ENCODE peak calls at places on chromosome 4, in four cellular contexts. R is suprapubic skin, Y is heart left ventricle, B is breast epithelium. A is an unnamed sample. For H3K27me3 and H3K36me3, the result is how much of the 10 kb centered on the place peaks cover.

GRCh38 chr4:108396900-108397299 is 223.5 kb upstream of the RPL34 start:
- DNase-seq in R (no peak), Y (no peak), B (no peak), A (no peak)

GRCh38 chr4:88204882-88205281 is 46.4 kb upstream of the ABCG2 start:
- DNase-seq in B (no peak), Y (no peak), R (no peak), A (no peak)

GRCh38 chr4:137531951-137532868 is at the start of gene PCDH18:
- DNase-seq in Y (peak), R (peak), B (peak), A (peak)

GRCh38 chr4:188437535-188437934 is 298.3 kb downstream of the TRIML1 start:
- DNase-seq in R (no peak), B (no peak), Y (no peak), A (no peak)

GRCh38 chr4:172489896-172490295 is 676.7 kb downstream of the GALNTL6 start:
- DNase-seq in R (no peak), Y (no peak), B (no peak), A (no peak)

GRCh38 chr4:148730241-148730640 is 288.0 kb upstream of the NR3C2 start:
- DNase-seq in Y (no peak), B (no peak), R (no peak), A (no peak)

GRCh38 chr4:64870558-64870957 is 461.3 kb upstream of the TECRL start:
- DNase-seq in R (no peak), Y (no peak), B (no peak), A (no peak)

GRCh38 chr4:165715989-165716388 is 157.0 kb upstream of the TLL1 start:
- DNase-seq in R (no peak), B (no peak), Y (no peak), A (no peak)

GRCh38 chr4:161937596-161937995 is 226.2 kb downstream of the FSTL5 start:
- DNase-seq in Y (no peak), R (no peak), B (no peak), A (no peak)

GRCh38 chr4:1515156-1515555 is 108.9 kb upstream of the NKX1-1 start:
- DNase-seq in Y (no peak), B (no peak), R (no peak), A (no peak)

GRCh38 chr4:90186229-90186628 is 59.0 kb downstream of the CCSER1 start:
- DNase-seq in Y (no peak), B (no peak), R (no peak), A (no peak)

GRCh38 chr4:74283614-74284013 is 24.7 kb upstream of the EPGN start:
- DNase-seq in Y (no peak), R (no peak), B (no peak), A (no peak)

GRCh38 chr4:72896515-72896914 is 173.0 kb downstream of the COX18 start:
- DNase-seq in R (no peak), B (no peak), Y (no peak), A (no peak)

GRCh38 chr4:120922390-120923200 is at the start of gene PRDM5:
- DNase-seq in B (peak), Y (peak), R (no peak), A (peak)

GRCh38 chr4:17875402-17876070 is 64.8 kb downstream of the NCAPG start:
- DNase-seq in Y (no peak), R (no peak), B (no peak), A (no peak)

GRCh38 chr4:8244001-8244757 is 25.4 kb upstream of the HTRA3 start:
- DNase-seq in R (no peak), B (no peak), Y (no peak), A (peak)

GRCh38 chr4:81538712-81539432 is 67.2 kb upstream of the RASGEF1B start:
- DNase-seq in Y (no peak), B (no peak), R (no peak), A (no peak)

GRCh38 chr4:80206541-80207171 is 9.4 kb downstream of the PRDM8 start:
- DNase-seq in Y (no peak), B (no peak), R (no peak), A (no peak)

GRCh38 chr4:179755322-179755721 is 2313.1 kb upstream of the AGA start:
- DNase-seq in B (no peak), Y (no peak), R (no peak), A (no peak)

GRCh38 chr4:183402771-183403170 is 41.7 kb upstream of the CDKN2AIP start:
- DNase-seq in Y (no peak), R (no peak), B (no peak), A (no peak)

GRCh38 chr4:184472540-184473264 is 1.6 kb downstream of the IRF2 start:
- DNase-seq in B (peak), Y (peak), R (peak), A (peak)

GRCh38 chr4:94577136-94577535 is 125.4 kb downstream of the PDLIM5 start:
- DNase-seq in Y (peak), R (no peak), B (no peak), A (no peak)

DNA sequence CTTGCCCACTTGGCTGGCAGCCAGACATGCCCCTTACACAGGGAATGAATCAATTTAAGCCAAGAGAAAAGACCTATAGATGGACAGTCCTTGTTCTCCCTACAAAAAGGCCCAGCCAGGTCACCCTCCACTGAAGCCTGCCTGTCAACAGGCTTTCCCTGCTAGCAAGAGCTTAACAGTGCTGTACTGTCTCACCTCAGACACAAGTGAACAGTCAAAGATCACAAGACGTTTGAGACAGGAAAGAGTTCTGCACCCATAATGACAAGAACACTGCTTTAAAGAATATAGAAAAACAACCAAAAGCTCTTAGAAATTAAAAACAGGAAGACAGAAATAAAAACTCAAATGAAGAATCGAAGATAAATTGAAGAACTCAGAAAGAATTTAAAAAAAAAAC is 4.6 kb downstream of the RNF175 start:
- DNase-seq in Y (no peak), R (no peak), B (no peak), A (no peak)
- H3K27me3 ChIP-seq in Y (under half), R (under half), B (under half), A (under half)

DNA sequence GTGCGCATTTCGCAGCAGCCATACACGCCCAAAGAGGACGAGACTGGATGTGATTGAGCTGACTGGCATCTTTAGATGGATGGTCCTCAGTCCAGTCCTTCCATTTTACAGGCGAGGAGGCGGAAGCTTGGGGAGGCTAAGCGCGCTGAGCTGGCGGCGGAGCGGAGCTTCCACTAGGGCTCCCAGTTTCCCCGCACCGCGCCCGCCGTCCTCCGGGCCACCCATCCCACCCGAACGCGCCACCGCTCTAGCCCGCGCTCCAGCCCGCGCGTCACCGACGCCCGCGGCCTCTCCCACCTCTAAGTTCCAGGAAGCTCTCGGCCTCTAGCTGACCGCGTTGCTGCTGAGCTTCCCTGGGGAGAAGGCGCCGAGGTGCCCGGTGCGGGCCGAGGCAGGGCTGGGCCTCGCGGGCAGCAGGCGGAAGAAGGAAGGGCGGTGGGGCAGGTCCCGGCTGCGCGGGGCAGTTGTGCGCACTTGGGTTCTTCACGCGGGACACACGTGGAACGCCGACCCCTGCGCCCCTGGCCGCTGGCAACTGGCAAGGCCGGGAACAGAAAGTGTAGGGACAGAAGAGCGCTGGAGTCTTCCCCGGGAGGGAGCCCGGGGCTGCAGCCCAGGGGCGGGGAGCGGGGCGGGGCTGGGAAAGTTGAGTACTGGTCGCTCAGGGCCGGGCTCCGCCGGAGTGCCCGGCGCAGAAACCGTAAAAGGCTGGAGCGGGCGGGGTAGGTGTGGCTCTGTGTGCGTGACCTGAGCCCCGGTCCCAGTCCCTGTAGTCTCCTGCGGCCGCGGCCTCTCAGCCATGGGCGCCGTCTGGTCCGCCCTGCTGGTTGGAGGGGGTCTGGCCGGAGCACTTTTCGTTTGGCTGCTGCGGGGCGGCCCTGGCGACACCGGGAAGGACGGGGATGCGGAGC is at the start of gene STBD1:
- DNase-seq in Y (peak), B (peak), R (peak), A (peak)
- TF ChIP-seq POLR2A in Y (peak), B (no peak), R (no peak), A (peak)

GRCh38 chr4:84740071-84740470 is 157.1 kb downstream of the CDS1 start:
- DNase-seq in Y (no peak), R (no peak), B (no peak), A (no peak)
- H3K36me3 ChIP-seq in Y (half or more), R (half or more), B (under half), A (under half)

GRCh38 chr4:147639388-147639787 is 22.2 kb downstream of the TMEM184C start:
- DNase-seq in R (no peak), Y (no peak), B (no peak), A (no peak)
- H3K27me3 ChIP-seq in R (under half), Y (under half), B (under half), A (under half)

GRCh38 chr4:154612472-154613414 is at the start of gene FGG:
- DNase-seq in R (no peak), B (no peak), Y (no peak), A (peak)

GRCh38 chr4:154608555-154609252 is 3.8 kb downstream of the FGG start:
- DNase-seq in B (no peak), Y (no peak), R (no peak), A (no peak)

GRCh38 chr4:154609532-154609931 is 2.9 kb downstream of the FGG start:
- DNase-seq in R (no peak), B (no peak), Y (no peak), A (no peak)

GRCh38 chr4:154614306-154614705 is 1.9 kb upstream of the FGG start:
- DNase-seq in R (no peak), Y (no peak), B (no peak), A (no peak)

DNA sequence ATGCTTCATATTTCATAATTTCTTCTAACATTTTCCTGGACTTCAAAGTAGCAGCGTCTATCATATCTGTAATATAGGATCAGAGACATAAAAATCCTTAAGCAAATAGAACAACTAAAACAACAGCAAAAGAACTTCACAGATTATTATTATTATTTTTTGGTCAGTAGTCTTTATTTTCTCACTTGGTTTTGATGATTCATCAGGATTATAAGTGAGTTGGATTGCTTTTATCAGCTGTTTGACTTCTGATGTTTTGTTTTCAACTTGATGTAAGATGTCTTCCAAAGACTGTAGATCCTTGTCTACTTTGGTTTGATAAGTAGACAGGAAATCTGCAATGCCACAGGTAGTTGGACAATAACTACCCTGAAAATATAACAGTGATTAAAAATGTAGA is 623 bp downstream of the FGG start:
- DNase-seq in R (no peak), B (no peak), Y (no peak), A (no peak)
- TF ChIP-seq POLR2A in R (no peak), B (no peak), Y (no peak), A (no peak)

DNA sequence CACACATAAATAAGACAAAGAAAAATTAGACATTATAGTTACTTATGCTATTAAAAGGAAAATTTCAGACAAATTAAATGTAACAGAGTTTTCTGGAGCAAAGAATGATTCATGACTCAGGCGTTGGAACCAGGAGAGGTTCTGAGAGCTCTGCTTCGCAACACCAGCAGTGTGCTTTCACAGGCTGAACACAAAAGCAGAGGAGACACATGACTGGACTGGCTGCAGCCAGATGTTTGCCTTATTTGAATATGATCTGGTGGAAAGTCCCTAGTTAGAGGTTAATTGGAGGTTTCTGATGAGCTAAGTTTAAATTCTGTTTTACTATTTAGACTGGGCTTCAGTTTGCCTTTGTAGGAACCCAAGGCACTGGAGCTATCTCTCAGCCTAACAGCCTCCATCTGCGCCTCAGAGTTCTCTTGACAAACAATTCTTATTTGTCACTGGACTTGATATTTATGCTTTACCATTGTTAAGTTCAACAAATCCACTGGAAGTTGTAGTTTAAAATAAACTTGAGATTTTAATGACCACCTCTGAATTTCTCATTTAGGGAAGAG is 16.2 kb downstream of the BOD1L1 start:
- DNase-seq in Y (no peak), R (no peak), B (no peak), A (no peak)
- H3K36me3 ChIP-seq in Y (half or more), R (half or more), B (under half), A (under half)